ENCODE peak calls at places on chromosomes 5 and 9, in five cellular contexts. Y, H, U, J and Q are unnamed samples.

GRCh38 chr5:131394128-131394527 is 130.3 kb downstream of the CDC42SE2 start:
- DNase-seq in Y (peak; percentile 88), H (no peak), U (peak; percentile 74), J (no peak), Q (no peak)

GRCh38 chr9:79007701-79008483 is 563.9 kb upstream of the TLE4 start:
- DNase-seq in Y (no peak), H (no peak), U (no peak), J (no peak), Q (no peak)

GRCh38 chr5:78633710-78634109 is 14.9 kb downstream of the LHFPL2 start:
- DNase-seq in Y (no peak), H (no peak), U (no peak), J (no peak), Q (no peak)

GRCh38 chr9:35745569-35745968 is 3.5 kb downstream of the GBA2 start:
- DNase-seq in Y (no peak), H (no peak), U (no peak), J (no peak), Q (no peak)

GRCh38 chr9:79663299-79663698 is 91.5 kb downstream of the TLE4 start:
- DNase-seq in Y (no peak), H (no peak), U (no peak), J (no peak), Q (no peak)

GRCh38 chr5:72210913-72211670 is 103.8 kb downstream of the MAP1B start:
- DNase-seq in Y (peak; percentile 84), H (no peak), U (no peak), J (no peak), Q (no peak)

GRCh38 chr9:136606687-136607333 is 55.9 kb upstream of the EGFL7 start:
- DNase-seq in Y (peak; percentile 23), H (no peak), U (no peak), J (no peak), Q (no peak)

GRCh38 chr5:173882632-173883031 is 5.5 kb upstream of the CPEB4 start:
- DNase-seq in Y (peak; percentile 64), H (no peak), U (no peak), J (no peak), Q (no peak)

GRCh38 chr9:27835746-27836145 is 262.5 kb upstream of the C9orf72 start:
- DNase-seq in Y (no peak), H (no peak), U (no peak), J (no peak), Q (no peak)

GRCh38 chr5:159179556-159180305 is 29.6 kb downstream of the RNF145 start:
- DNase-seq in Y (no peak), H (no peak), U (no peak), J (no peak), Q (no peak)

GRCh38 chr5:31329722-31330121 is 136.2 kb downstream of the CDH6 start:
- DNase-seq in Y (no peak), H (no peak), U (no peak), J (no peak), Q (no peak)

GRCh38 chr5:42636425-42636824 is 120.2 kb upstream of the CCDC152 start:
- DNase-seq in Y (peak; percentile 41), H (no peak), U (no peak), J (no peak), Q (no peak)

GRCh38 chr5:151079838-151080619 is 805 bp downstream of the TNIP1 start:
- DNase-seq in Y (peak; percentile 90), H (no peak), U (no peak), J (no peak), Q (no peak)